ENCODE peak calls at places on chromosomes 12 and 14, in eight cellular contexts. R, Y, U, X, H, A, N and I are unnamed samples. For H3K27me3, the result is how much of the 10 kb centered on the place peaks cover.

GRCh38 chr14:101481557-101481956 is 79.7 kb upstream of the DIO3 start:
- DNase-seq in R (peak), Y (peak), N (peak), X (no peak), A (no peak), U (peak), H (peak), I (peak)

GRCh38 chr12:113333877-113334785 is 778 bp downstream of the SLC8B1 start:
- DNase-seq in H (peak), R (peak), A (peak), N (peak), U (peak), X (no peak), Y (no peak), I (no peak)

GRCh38 chr14:77022219-77022852 is 6.2 kb downstream of the IRF2BPL start:
- DNase-seq in A (no peak), N (no peak), R (no peak), H (no peak), U (peak), Y (no peak), X (no peak), I (no peak)

GRCh38 chr12:131005161-131006035 is 51.7 kb downstream of the ADGRD1 start:
- DNase-seq in A (no peak), U (no peak), X (no peak), R (no peak), H (no peak), N (no peak), Y (no peak), I (no peak)

GRCh38 chr12:65209655-65210043 is 40.3 kb downstream of the LEMD3 start:
- DNase-seq in Y (no peak), A (no peak), U (no peak), N (no peak), H (no peak), R (no peak), X (no peak), I (no peak)

GRCh38 chr14:90003526-90004312 is 48.0 kb downstream of the TDP1 start:
- DNase-seq in N (no peak), U (no peak), R (no peak), X (no peak), A (no peak), Y (no peak), H (no peak), I (no peak)

GRCh38 chr12:108449478-108449877 is 65.6 kb upstream of the FICD start:
- DNase-seq in U (no peak), H (no peak), R (no peak), X (no peak), N (no peak), Y (no peak), A (no peak), I (no peak)

GRCh38 chr12:16610006-16610520 is 4.1 kb upstream of the LMO3 start:
- DNase-seq in H (no peak), X (no peak), R (no peak), A (no peak), U (no peak), N (no peak), Y (no peak), I (no peak)

GRCh38 chr14:64572721-64573508 is 23.2 kb downstream of the PPP1R36 start:
- DNase-seq in H (no peak), U (no peak), Y (no peak), N (no peak), A (no peak), X (no peak), R (no peak), I (no peak)

GRCh38 chr12:107014050-107014449 is 27.1 kb upstream of the MTERF2 start:
- DNase-seq in A (no peak), H (peak), X (peak), U (peak), N (no peak), R (peak), Y (no peak), I (no peak)

DNA sequence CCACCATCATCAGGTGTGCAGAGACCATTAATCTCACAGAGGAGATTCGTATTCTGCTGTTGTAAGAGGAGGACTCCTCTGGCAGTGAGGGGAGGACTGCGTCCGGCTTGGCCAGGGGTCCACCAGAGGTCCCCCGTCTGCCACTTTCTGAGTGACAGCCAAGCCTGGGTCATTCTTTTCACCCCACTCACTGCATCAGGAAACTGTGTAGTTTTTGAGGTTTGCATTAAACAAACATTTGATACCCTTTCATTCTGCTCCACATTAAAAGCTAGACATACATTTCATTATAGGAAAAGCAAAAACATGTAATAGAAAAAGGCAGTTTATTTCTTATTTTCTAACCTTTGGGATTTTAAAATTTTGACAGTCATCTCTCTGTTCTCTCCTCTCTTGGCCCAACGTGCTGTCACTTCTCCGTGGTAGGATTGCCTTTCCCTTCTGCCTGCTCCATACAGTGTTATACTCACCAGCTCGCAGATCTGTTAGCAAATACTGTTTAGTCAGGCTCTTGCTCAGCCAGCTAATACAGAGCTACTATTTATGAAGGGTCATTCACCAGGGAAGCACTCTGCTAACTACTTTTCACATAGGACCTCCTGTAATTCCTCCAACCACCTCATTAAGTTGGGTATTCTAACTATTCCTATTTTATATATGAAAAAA is 99.3 kb downstream of the PELI2 start:
- DNase-seq in R (no peak), Y (no peak), U (no peak), A (no peak), H (no peak), N (no peak), X (no peak), I (no peak)
- H3K27me3 ChIP-seq in R (under half), Y (under half), U (under half), A (under half), H (under half), N (under half), X (half or more), I (under half)

GRCh38 chr12:13200841-13201240 is 4.3 kb downstream of the EMP1 start:
- DNase-seq in R (no peak), H (no peak), A (no peak), Y (no peak), N (no peak), U (no peak), X (no peak), I (no peak)
- H3K27ac ChIP-seq in R (no peak), H (no peak), A (no peak), Y (no peak), N (no peak), U (no peak), X (no peak), I (peak)

GRCh38 chr12:121917950-121918678 is at the start of gene CFAP251:
- DNase-seq in A (peak), Y (peak), X (peak), U (peak), H (peak), N (peak), R (peak), I (peak)
- TF ChIP-seq POLR2A in A (no peak), Y (no peak), X (no peak), U (peak), H (no peak), N (no peak), R (no peak), I (no peak)

GRCh38 chr12:13405961-13406703 is 209.6 kb downstream of the EMP1 start:
- DNase-seq in R (no peak), N (no peak), X (no peak), U (no peak), Y (no peak), A (no peak), H (no peak), I (no peak)

GRCh38 chr12:13404111-13404628 is 207.6 kb downstream of the EMP1 start:
- DNase-seq in R (no peak), A (no peak), H (no peak), Y (no peak), U (no peak), N (no peak), X (no peak), I (no peak)

GRCh38 chr12:13404631-13405473 is 208.3 kb downstream of the EMP1 start:
- DNase-seq in U (no peak), Y (no peak), N (no peak), H (peak), R (no peak), X (no peak), A (no peak), I (no peak)
- H3K27me3 ChIP-seq in U (under half), Y (under half), N (under half), H (under half), R (under half), X (under half), A (under half), I (under half)